ENCODE peak calls at places on chromosomes 2 and 18, in six cellular contexts. Z is neuronal stem cell, L is H1, O is mesenchymal stem cell, X is IMR-90, F is H9. P is an unnamed sample.

GRCh38 chr2:1874101-1874865 is 130.0 kb upstream of the PXDN start:
- DNase-seq in Z (no peak), L (no peak), O (no peak), X (no peak), F (no peak), P (no peak)

GRCh38 chr2:230012242-230012884 is 56.4 kb downstream of the SLC16A14 start:
- DNase-seq in Z (no peak), L (no peak), O (peak), X (peak), F (no peak), P (no peak)

GRCh38 chr2:133859578-133859977 is 291.3 kb upstream of the NCKAP5 start:
- DNase-seq in Z (no peak), L (peak), O (no peak), X (no peak), F (no peak), P (no peak)

GRCh38 chr2:229133155-229133772 is 137.8 kb downstream of the PID1 start:
- DNase-seq in Z (peak), L (no peak), O (peak), X (peak), F (no peak), P (peak)

GRCh38 chr2:61272421-61273070 is 110.6 kb downstream of the C2orf74 start:
- DNase-seq in Z (no peak), L (no peak), O (no peak), X (peak), F (no peak), P (no peak)

GRCh38 chr2:112691761-112692370 is 29.0 kb upstream of the NT5DC4 start:
- DNase-seq in Z (no peak), L (no peak), O (peak), X (peak), F (no peak), P (no peak)

GRCh38 chr2:78644849-78645248 is 380.7 kb upstream of the REG3G start:
- DNase-seq in Z (no peak), L (no peak), O (peak), X (no peak), F (no peak), P (peak)

GRCh38 chr18:63105636-63106316 is 213.8 kb downstream of the BCL2 start:
- DNase-seq in Z (no peak), L (no peak), O (no peak), X (no peak), F (no peak), P (no peak)

GRCh38 chr2:2116657-2117056 is 214.4 kb downstream of the MYT1L start:
- DNase-seq in Z (no peak), L (no peak), O (no peak), X (no peak), F (no peak), P (no peak)

GRCh38 chr18:31101148-31102019 is 837 bp downstream of the DSC2 start:
- DNase-seq in Z (peak), L (peak), O (peak), X (no peak), F (peak), P (peak)

GRCh38 chr2:74148457-74149248 is 941 bp upstream of the BOLA3 start:
- DNase-seq in Z (no peak), L (no peak), O (no peak), X (no peak), F (peak), P (peak)

GRCh38 chr2:136796339-136796738 is 31.0 kb downstream of the THSD7B start:
- DNase-seq in Z (no peak), L (no peak), O (no peak), X (no peak), F (no peak), P (no peak)

GRCh38 chr2:11018651-11019185 is 107.0 kb downstream of the KCNF1 start:
- DNase-seq in Z (no peak), L (peak), O (no peak), X (no peak), F (no peak), P (no peak)

GRCh38 chr2:188199716-188200128 is 92.0 kb upstream of the GULP1 start:
- DNase-seq in Z (no peak), L (no peak), O (peak), X (peak), F (no peak), P (peak)

GRCh38 chr2:230602562-230603230 is 109.9 kb upstream of the CAB39 start:
- DNase-seq in Z (no peak), L (no peak), O (no peak), X (no peak), F (no peak), P (no peak)

GRCh38 chr2:189328451-189329249 is 112.6 kb upstream of the WDR75 start:
- DNase-seq in Z (no peak), L (no peak), O (no peak), X (peak), F (no peak), P (no peak)

GRCh38 chr18:26549486-26550435 is 1.4 kb upstream of the KCTD1 start:
- DNase-seq in Z (peak), L (peak), O (peak), X (peak), F (peak), P (peak)
- H3K14ac ChIP-seq in Z (no peak), L (no peak), O (no peak), X (no peak), F (no peak), P (peak)

DNA sequence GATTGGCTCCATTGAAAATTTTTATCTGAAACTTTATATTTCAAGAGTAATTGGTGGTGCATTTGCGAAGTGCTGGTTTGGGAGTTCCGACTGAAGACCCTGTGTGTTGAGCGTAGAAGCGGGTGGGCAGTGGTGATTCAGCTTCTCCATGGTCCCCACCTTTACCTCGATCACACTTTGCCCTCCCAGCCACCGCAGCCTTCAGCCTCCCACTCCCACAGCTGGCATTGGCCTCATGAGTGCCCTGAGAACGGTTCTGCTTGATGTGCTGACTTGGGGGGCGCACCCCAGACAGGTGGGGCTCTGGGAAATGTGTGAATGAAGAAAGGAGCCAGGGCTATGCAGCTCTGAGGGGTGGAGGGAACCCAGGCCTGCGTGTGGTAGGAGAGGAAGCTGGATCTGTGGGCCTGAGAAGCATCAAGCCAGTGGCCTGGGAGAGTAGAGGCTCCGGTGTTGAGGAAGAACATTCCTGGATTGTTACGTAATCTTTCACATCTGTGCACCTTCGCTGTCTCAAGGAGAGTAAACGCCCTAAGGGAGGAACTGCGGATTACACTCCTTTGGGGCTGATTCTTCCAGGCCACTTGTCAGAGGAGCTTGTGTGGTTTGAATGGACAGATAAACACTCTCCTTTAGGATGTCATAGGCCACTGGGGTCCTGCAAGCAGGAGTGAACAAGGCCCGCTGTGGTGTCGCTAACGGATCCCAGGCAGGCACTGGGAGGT is 83.8 kb downstream of the NPAS2 start:
- DNase-seq in Z (no peak), L (no peak), O (peak), X (peak), F (no peak), P (peak)
- H3K27ac ChIP-seq in Z (peak), L (no peak), O (peak), X (peak), F (no peak), P (peak)

GRCh38 chr18:10522574-10522973 is 3.3 kb upstream of the NAPG start:
- DNase-seq in Z (no peak), L (no peak), O (no peak), X (no peak), F (no peak), P (no peak)
- H3K14ac ChIP-seq in Z (no peak), L (no peak), O (no peak), X (no peak), F (no peak), P (no peak)

DNA sequence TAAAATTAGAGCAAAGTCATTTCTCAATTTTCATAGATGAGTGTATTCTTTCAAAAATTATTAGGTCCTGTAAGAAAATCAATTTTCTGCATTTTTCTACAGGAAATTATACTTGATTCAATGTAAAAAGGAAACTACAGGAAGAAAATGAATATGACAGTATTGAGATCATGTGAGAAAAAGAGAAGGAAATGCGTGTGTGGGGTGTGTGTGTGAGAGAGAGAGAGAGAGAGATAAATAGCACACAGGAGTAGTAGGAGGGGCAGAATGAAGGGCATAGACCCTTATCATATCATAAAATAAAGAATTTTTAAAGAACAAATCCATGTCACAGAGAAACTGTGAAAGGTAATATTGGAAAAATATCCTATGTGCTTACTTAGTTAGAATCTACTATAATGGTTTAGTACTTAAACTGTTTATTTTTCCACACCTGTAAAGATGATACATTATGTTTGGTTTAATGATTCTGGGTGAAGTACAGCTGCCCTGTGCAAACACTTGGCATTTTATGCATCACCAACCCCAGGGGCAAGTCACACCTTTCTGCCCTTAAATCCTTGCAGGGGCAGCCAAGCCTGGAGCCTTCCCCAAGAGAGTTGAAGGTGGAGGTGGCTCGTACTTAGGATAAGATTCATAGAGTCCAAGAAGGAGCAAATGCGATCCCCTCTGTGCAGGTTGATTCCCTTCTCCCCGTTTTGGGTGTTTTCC is 276.4 kb downstream of the TGIF1 start:
- DNase-seq in Z (no peak), L (no peak), O (no peak), X (no peak), F (no peak), P (no peak)
- H3K27ac ChIP-seq in Z (no peak), L (no peak), O (no peak), X (no peak), F (no peak), P (no peak)

DNA sequence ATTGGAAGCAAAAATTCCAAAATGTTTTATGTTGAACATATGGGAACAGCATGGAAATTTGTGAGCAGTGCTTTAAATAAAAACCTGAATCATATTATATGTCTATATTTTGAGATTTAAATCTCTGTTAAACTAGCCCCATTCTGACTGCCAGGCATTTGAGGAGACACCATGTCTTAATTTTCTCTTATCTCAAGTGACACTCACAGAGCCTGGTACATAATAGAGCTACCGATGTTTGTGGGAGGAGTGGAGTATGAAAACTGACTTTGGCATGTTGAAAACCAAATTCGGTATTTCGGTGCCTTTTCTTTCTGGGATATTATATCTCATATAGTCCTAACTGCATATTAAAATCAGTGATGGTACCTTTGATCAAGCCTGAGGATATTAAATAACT is 124.1 kb downstream of the PTPRM start:
- DNase-seq in Z (no peak), L (no peak), O (no peak), X (no peak), F (no peak), P (no peak)
- H3K14ac ChIP-seq in Z (no peak), L (no peak), O (no peak), X (no peak), F (no peak), P (no peak)

GRCh38 chr2:233756429-233757081 is 3.5 kb upstream of the UGT1A1 start:
- DNase-seq in Z (no peak), L (no peak), O (no peak), X (no peak), F (no peak), P (no peak)
- H3K27ac ChIP-seq in Z (no peak), L (no peak), O (no peak), X (no peak), F (no peak), P (no peak)

GRCh38 chr2:171995586-171995985 is 4.2 kb upstream of the METAP1D start:
- DNase-seq in Z (no peak), L (no peak), O (no peak), X (peak), F (no peak), P (no peak)
- H3K14ac ChIP-seq in Z (no peak), L (no peak), O (no peak), X (no peak), F (no peak), P (no peak)

GRCh38 chr2:96164459-96165184 is 19.4 kb upstream of the DUSP2 start:
- DNase-seq in Z (no peak), L (no peak), O (no peak), X (no peak), F (peak), P (no peak)
- H3K27ac ChIP-seq in Z (no peak), L (no peak), O (no peak), X (no peak), F (no peak), P (no peak)

DNA sequence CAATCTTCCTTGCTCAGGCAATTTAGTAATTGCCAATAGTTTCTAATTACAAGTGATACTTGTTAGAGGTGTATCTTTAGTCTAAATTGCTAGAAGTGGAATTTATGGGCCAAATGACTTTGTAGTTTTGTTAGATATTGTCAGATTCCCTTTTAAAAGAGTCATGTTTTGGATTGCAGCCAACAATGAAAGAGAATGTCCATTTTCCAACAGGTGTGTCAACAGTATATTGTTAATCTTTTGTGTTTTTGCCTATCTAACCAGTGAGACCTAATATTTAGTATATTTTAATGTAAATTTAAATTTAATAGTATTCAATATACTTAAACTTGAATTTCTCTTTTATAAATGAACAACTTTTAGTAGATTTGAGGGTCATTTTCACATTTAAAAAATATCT is 259.4 kb upstream of the ETAA1 start:
- DNase-seq in Z (no peak), L (no peak), O (no peak), X (no peak), F (no peak), P (no peak)
- H3K14ac ChIP-seq in Z (no peak), L (no peak), O (no peak), X (no peak), F (no peak), P (no peak)

DNA sequence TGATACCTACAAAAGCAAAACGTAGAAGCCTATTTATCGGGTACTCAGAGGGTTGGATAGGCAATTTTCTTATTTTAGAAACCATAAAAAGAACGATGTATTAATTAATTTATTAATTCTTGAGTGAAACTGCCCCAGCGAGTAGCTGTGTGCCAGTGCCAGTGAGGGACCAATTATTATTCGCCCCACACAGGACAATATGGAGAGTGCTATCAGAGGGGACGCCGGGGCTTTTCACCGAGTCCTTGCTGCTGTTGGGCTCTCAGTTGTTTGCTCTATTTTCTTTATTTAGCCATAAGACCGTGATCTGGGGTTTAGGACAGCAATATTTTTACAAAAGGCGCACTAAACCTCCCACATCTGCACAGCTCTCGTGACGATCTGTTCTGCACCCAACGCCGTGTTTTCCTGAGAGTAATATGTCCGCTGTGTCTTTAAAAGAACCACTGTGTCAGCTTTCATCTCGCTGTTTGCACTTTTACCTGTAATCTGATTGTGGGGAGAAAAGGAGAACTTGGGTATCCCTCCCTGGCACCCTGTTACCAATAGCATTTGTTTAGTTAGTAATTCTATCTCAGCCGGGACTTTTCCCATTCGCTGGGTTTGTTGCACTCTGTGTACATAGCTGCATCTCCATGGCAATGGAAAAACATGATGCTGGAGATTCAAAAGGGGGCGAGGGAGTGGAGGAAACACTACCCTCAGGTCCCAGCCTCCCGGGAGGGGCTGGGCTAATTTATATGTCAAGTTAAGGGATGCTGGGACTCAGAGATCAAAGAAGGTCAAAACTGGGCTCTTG is 30.1 kb upstream of the ZNF516 start:
- DNase-seq in Z (peak), L (no peak), O (peak), X (peak), F (no peak), P (peak)
- H3K27ac ChIP-seq in Z (peak), L (no peak), O (no peak), X (no peak), F (no peak), P (no peak)